ENCODE peak calls at places on chromosome 21, in nine cellular contexts. T is AG09309, D is astrocyte of the spinal cord, S is heart right ventricle, H is tibial artery, U is tibial nerve, Q is neural progenitor cell, M is endothelial cell, E is right lobe of liver. X is an unnamed sample.
A peak's percentile ranks its signal among the peaks of the same experiment; 100 is the strongest.

GRCh38 chr21:33121715-33122475 is 52.0 kb downstream of the OLIG1 start:
- DNase-seq in U (no peak), E (no peak), T (no peak), Q (peak; percentile 58), H (no peak), S (no peak), D (peak; percentile 5), M (no peak), X (peak; percentile 25)

GRCh38 chr21:34596561-34597271 is 18.2 kb downstream of the RCAN1 start:
- DNase-seq in H (no peak), M (no peak), E (no peak), S (no peak), U (no peak), T (no peak), Q (no peak), D (no peak), X (no peak)

GRCh38 chr21:35154788-35155187 is 105.7 kb upstream of the RUNX1 start:
- DNase-seq in E (no peak), T (no peak), D (no peak), U (no peak), S (no peak), M (no peak), H (no peak), Q (no peak), X (no peak)

GRCh38 chr21:33943293-33943692 is 27.7 kb upstream of the ATP5PO start:
- DNase-seq in E (no peak), T (no peak), Q (no peak), H (no peak), D (no peak), S (no peak), U (no peak), M (no peak), X (no peak)

GRCh38 chr21:34688145-34688544 is 19.4 kb downstream of the CLIC6 start:
- DNase-seq in T (no peak), D (peak; percentile 52), M (peak; percentile 71), Q (no peak), U (no peak), E (no peak), S (no peak), H (no peak), X (no peak)

GRCh38 chr21:36005018-36005417 is 55.3 kb downstream of the SETD4 start:
- DNase-seq in D (no peak), M (no peak), U (no peak), H (no peak), Q (no peak), E (no peak), S (no peak), T (peak; percentile 97), X (no peak)

GRCh38 chr21:32548978-32549377 is 36.3 kb downstream of the TCP10L start:
- DNase-seq in H (no peak), S (no peak), U (no peak), T (no peak), Q (no peak), D (no peak), E (no peak), M (no peak), X (no peak)

GRCh38 chr21:33897098-33897497 is 18.5 kb downstream of the ATP5PO start:
- DNase-seq in D (no peak), Q (no peak), T (no peak), E (no peak), S (no peak), U (no peak), M (no peak), H (no peak), X (no peak)

GRCh38 chr21:32813265-32813903 is 41.8 kb upstream of the PAXBP1 start:
- DNase-seq in E (no peak), D (no peak), H (no peak), M (peak; percentile 39), S (no peak), Q (peak; percentile 26), U (no peak), T (no peak), X (peak; percentile 15)

GRCh38 chr21:35303085-35303484 is 254.0 kb upstream of the RUNX1 start:
- DNase-seq in U (no peak), T (peak; percentile 84), S (no peak), H (no peak), Q (no peak), M (no peak), E (no peak), D (peak; percentile 93), X (no peak)

GRCh38 chr21:35697321-35697808 is 363.0 kb downstream of the SETD4 start:
- DNase-seq in E (peak; percentile 62), D (peak; percentile 48), M (no peak), H (peak; percentile 70), S (peak; percentile 63), U (peak; percentile 68), T (no peak), Q (no peak), X (no peak)

GRCh38 chr21:34734696-34735095 is 65.9 kb downstream of the CLIC6 start:
- DNase-seq in H (peak; percentile 63), E (no peak), D (no peak), M (no peak), T (no peak), U (no peak), S (no peak), Q (no peak), X (no peak)

GRCh38 chr21:40618216-40618615 is 228.7 kb downstream of the DSCAM start:
- DNase-seq in D (no peak), U (no peak), Q (peak; percentile 56), H (no peak), S (no peak), E (no peak), M (no peak), T (no peak), X (no peak)

GRCh38 chr21:30408782-30409494 is 13.1 kb downstream of the KRTAP13-1 start:
- DNase-seq in E (no peak), M (peak; percentile 49), S (peak; percentile 17), D (peak; percentile 44), T (no peak), H (no peak), U (no peak), Q (peak; percentile 89), X (peak; percentile 46)

GRCh38 chr21:43271452-43272020 is 102.7 kb downstream of the CRYAA start:
- DNase-seq in E (no peak), T (no peak), D (no peak), M (no peak), S (no peak), U (no peak), H (no peak), Q (no peak), X (no peak)

GRCh38 chr21:34179204-34179935 is 106.0 kb downstream of the MRPS6 start:
- DNase-seq in M (no peak), E (no peak), T (no peak), U (no peak), H (no peak), Q (no peak), D (no peak), S (no peak), X (no peak)

GRCh38 chr21:33302796-33303195 is 22.0 kb upstream of the IFNAR1 start:
- DNase-seq in S (no peak), U (no peak), H (peak; percentile 34), E (no peak), M (no peak), Q (no peak), D (no peak), T (no peak), X (no peak)

GRCh38 chr21:33325222-33326067 is 675 bp downstream of the IFNAR1 start:
- DNase-seq in D (peak; percentile 67), S (peak; percentile 72), H (peak; percentile 82), T (peak; percentile 28), M (peak; percentile 46), Q (no peak), U (peak; percentile 54), E (peak; percentile 79), X (peak; percentile 38)

GRCh38 chr21:36065497-36066036 is 4.3 kb upstream of the CBR1 start:
- DNase-seq in M (no peak), E (no peak), Q (no peak), U (no peak), H (no peak), T (no peak), S (no peak), D (peak; percentile 57), X (no peak)

GRCh38 chr21:43269461-43269860 is 100.7 kb downstream of the CRYAA start:
- DNase-seq in M (peak; percentile 36), D (no peak), H (no peak), T (no peak), Q (peak; percentile 42), S (no peak), U (no peak), E (no peak), X (no peak)

DNA sequence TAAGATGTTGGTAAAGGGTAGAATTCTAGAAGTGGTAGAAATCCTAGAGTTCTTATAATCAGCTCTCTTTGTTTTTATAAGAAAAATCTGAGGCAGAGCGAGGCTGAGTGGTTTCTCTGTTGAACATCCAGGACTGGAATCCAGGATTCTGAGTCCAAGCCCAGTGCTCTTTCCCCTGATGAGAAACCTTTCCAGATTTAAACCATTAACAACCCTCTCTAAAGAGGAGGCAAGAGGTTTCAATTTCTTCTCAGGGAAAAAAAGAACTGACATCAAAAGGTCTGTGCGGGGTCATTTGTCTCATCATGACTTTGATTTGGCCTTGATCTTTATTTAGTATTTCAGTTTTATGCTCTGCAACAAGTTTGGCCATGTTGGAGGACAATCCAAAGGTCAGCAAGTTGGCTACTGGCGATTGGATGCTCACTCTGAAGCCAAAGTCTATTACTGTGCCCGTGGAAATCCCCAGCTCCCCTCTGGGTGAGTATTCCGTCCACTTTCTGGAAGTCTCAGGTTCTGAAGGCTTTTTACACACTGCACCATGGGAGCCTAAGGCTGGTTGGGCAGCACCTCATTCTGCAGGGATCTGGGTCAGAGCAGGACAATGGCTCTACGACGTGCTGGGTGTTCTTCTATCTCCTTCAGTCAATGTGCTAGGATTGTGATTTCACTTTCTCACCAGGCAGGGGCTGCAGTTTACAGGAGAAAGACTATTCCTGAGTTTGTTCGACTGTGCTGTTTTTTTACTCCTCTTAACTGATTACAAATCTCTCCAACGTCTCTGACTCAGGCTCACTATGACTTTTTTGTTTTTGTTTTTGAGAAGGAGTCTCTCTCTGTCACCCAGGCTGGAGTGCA is 18.9 kb upstream of the CCT8 start:
- DNase-seq in S (no peak), Q (no peak), T (no peak), E (peak; percentile 81), D (peak; percentile 68), M (no peak), U (no peak), H (no peak), X (no peak)
- TF ChIP-seq CTCF in S (no peak), Q (no peak), T (peak; percentile 30), E (no peak), D (peak; percentile 34), M (no peak), U (no peak), H (no peak), X (no peak)

GRCh38 chr21:45443595-45444181 is 38.7 kb downstream of the COL18A1 start:
- DNase-seq in E (no peak), U (no peak), S (peak; percentile 10), M (no peak), D (no peak), Q (no peak), T (no peak), H (no peak), X (no peak)
- TF ChIP-seq CTCF in E (peak; percentile 45), U (no peak), S (no peak), M (no peak), D (peak; percentile 5), Q (no peak), T (peak; percentile 23), H (peak; percentile 15), X (no peak)

GRCh38 chr21:37166733-37167132 is 93.7 kb downstream of the TTC3 start:
- DNase-seq in S (no peak), H (no peak), D (no peak), U (no peak), Q (peak; percentile 26), E (no peak), T (no peak), M (no peak), X (no peak)
- TF ChIP-seq CTCF in S (peak; percentile 42), H (peak; percentile 14), D (peak; percentile 0), U (no peak), Q (peak; percentile 46), E (no peak), T (no peak), M (no peak), X (peak; percentile 54)

GRCh38 chr21:25039461-25040380 is 567.6 kb downstream of the MRPL39 start:
- DNase-seq in U (no peak), E (no peak), T (no peak), H (no peak), D (peak; percentile 65), S (no peak), Q (peak; percentile 5), M (no peak), X (no peak)
- TF ChIP-seq CTCF in U (no peak), E (peak; percentile 39), T (no peak), H (no peak), D (peak; percentile 29), S (peak; percentile 61), Q (peak; percentile 58), M (no peak), X (peak; percentile 50)

X was measured in neural crest cell.